ENCODE peak calls at places on chromosome 22, in ten cellular contexts. Y, K, W, R, L, X, V, U, G and I are unnamed samples.
A peak's percentile ranks its signal among the peaks of the same experiment; 100 is the strongest.

GRCh38 chr22:29308791-29309262 is 2.4 kb downstream of the GAS2L1 start:
- DNase-seq in Y (no peak), K (no peak), W (no peak), R (no peak), L (no peak), X (no peak), V (peak; percentile 92), U (peak; percentile 41), G (no peak), I (no peak)

GRCh38 chr22:26923498-26923897 is 266.1 kb downstream of the MIAT start:
- DNase-seq in Y (no peak), K (no peak), W (no peak), R (no peak), L (no peak), X (no peak), V (no peak), U (no peak), G (no peak), I (no peak)

GRCh38 chr22:39401301-39401631 is 1.7 kb downstream of the TAB1 start:
- DNase-seq in Y (no peak), K (no peak), W (no peak), R (no peak), L (no peak), X (no peak), V (no peak), U (no peak), G (no peak), I (no peak)

GRCh38 chr22:24069721-24070120 is 58.6 kb downstream of the CABIN1 start:
- DNase-seq in Y (no peak), K (no peak), W (no peak), R (no peak), L (no peak), X (no peak), V (no peak), U (no peak), G (no peak), I (no peak)

GRCh38 chr22:47175151-47175760 is 412.8 kb downstream of the TBC1D22A start:
- DNase-seq in Y (no peak), K (peak; percentile 29), W (no peak), R (no peak), L (no peak), X (no peak), V (no peak), U (no peak), G (no peak), I (no peak)

GRCh38 chr22:46390652-46391301 is 55.3 kb downstream of the TRMU start:
- DNase-seq in Y (no peak), K (peak; percentile 65), W (no peak), R (peak; percentile 73), L (peak; percentile 56), X (peak; percentile 63), V (peak; percentile 74), U (no peak), G (peak; percentile 7), I (no peak)

GRCh38 chr22:47597041-47597440 is 834.6 kb downstream of the TBC1D22A start:
- DNase-seq in Y (no peak), K (peak; percentile 10), W (no peak), R (no peak), L (no peak), X (no peak), V (no peak), U (no peak), G (no peak), I (no peak)

GRCh38 chr22:31083377-31083768 is 2.3 kb downstream of the SMTN start:
- DNase-seq in Y (no peak), K (no peak), W (no peak), R (no peak), L (no peak), X (no peak), V (no peak), U (no peak), G (no peak), I (no peak)